ENCODE peak calls at places on chromosomes 7 and 10, in eight cellular contexts. R is K562, N is PC-3, B is HCT116, U is lung, W is Panc1, C is upper lobe of right lung, J is left lung. G is an unnamed sample. For H3K4me1 and H3K27me3, the result is how much of the 10 kb centered on the place peaks cover.

GRCh38 chr7:66221442-66221841 is 16.3 kb downstream of the TPST1 start:
- ATAC-seq in R (no peak), N (no peak), B (no peak), U (no peak), W (no peak), C (no peak), J (no peak), G (no peak)

GRCh38 chr7:86844608-86845007 is 200.9 kb downstream of the GRM3 start:
- ATAC-seq in R (no peak), N (no peak), B (no peak), U (no peak), W (no peak), C (no peak), J (no peak), G (no peak)

GRCh38 chr7:35505031-35505430 is 189.9 kb downstream of the HERPUD2 start:
- ATAC-seq in R (no peak), N (no peak), B (no peak), U (no peak), W (no peak), C (no peak), J (peak), G (no peak)

GRCh38 chr10:103731609-103732270 is 123.6 kb downstream of the SH3PXD2A start:
- ATAC-seq in R (no peak), N (peak), B (no peak), U (no peak), W (no peak), C (no peak), J (peak), G (no peak)

GRCh38 chr7:93315896-93316295 is 83.7 kb downstream of the VPS50 start:
- ATAC-seq in R (no peak), N (peak), B (no peak), U (no peak), W (no peak), C (no peak), J (no peak), G (no peak)

GRCh38 chr7:7895754-7896153 is 72.8 kb upstream of the GLCCI1 start:
- ATAC-seq in R (no peak), N (no peak), B (no peak), U (no peak), W (no peak), C (peak), J (peak), G (no peak)

GRCh38 chr7:137753067-137753466 is 93.7 kb downstream of the DGKI start:
- ATAC-seq in R (no peak), N (no peak), B (no peak), U (no peak), W (no peak), C (no peak), J (no peak), G (no peak)

GRCh38 chr10:106424076-106424475 is 740.4 kb downstream of the SORCS1 start:
- ATAC-seq in R (no peak), N (peak), B (no peak), U (no peak), W (no peak), C (no peak), J (peak), G (no peak)

GRCh38 chr7:41921453-41921912 is 218.6 kb upstream of the INHBA start:
- ATAC-seq in R (no peak), N (no peak), B (no peak), U (peak), W (no peak), C (peak), J (peak), G (peak)

GRCh38 chr7:115146148-115146547 is 224.3 kb downstream of the MDFIC start:
- ATAC-seq in R (no peak), N (peak), B (no peak), U (peak), W (no peak), C (peak), J (peak), G (no peak)

GRCh38 chr7:102806613-102807012 is 57.8 kb downstream of the FAM185A start:
- ATAC-seq in R (no peak), N (no peak), B (no peak), U (no peak), W (no peak), C (no peak), J (no peak), G (no peak)

GRCh38 chr10:101389986-101390531 is 36.1 kb downstream of the BTRC start:
- ATAC-seq in R (no peak), N (peak), B (no peak), U (no peak), W (no peak), C (no peak), J (no peak), G (no peak)

GRCh38 chr10:3290550-3290949 is 118.0 kb upstream of the PITRM1 start:
- ATAC-seq in R (no peak), N (no peak), B (no peak), U (no peak), W (no peak), C (peak), J (no peak), G (no peak)

GRCh38 chr7:104960741-104961479 is 53.1 kb upstream of the KMT2E start:
- ATAC-seq in R (no peak), N (no peak), B (no peak), U (peak), W (no peak), C (peak), J (peak), G (peak)

GRCh38 chr7:157460721-157461120 is 123.9 kb downstream of the DNAJB6 start:
- ATAC-seq in R (no peak), N (no peak), B (no peak), U (no peak), W (no peak), C (no peak), J (no peak), G (no peak)

GRCh38 chr10:128047991-128048826 is 78.0 kb downstream of the MKI67 start:
- ATAC-seq in R (no peak), N (peak), B (no peak), U (peak), W (no peak), C (peak), J (peak), G (peak)

GRCh38 chr10:70620020-70620289 is 17.4 kb upstream of the PRF1 start:
- ATAC-seq in R (no peak), N (no peak), B (no peak), U (no peak), W (no peak), C (no peak), J (no peak), G (no peak)

GRCh38 chr10:4981722-4982471 is 18.7 kb downstream of the AKR1C1 start:
- ATAC-seq in R (peak), N (peak), B (peak), U (peak), W (no peak), C (peak), J (peak), G (peak)

GRCh38 chr7:156892821-156893706 is at the start of gene LMBR1:
- ATAC-seq in R (peak), N (peak), B (peak), U (peak), W (peak), C (peak), J (peak), G (peak)

GRCh38 chr7:155206286-155207020 is 91.2 kb upstream of the INSIG1 start:
- ATAC-seq in R (peak), N (peak), B (no peak), U (peak), W (peak), C (peak), J (peak), G (peak)

GRCh38 chr7:157471259-157472125 is 134.7 kb downstream of the DNAJB6 start:
- ATAC-seq in R (no peak), N (no peak), B (no peak), U (no peak), W (no peak), C (no peak), J (no peak), G (no peak)

GRCh38 chr10:352476-353235 is 217.4 kb downstream of the ZMYND11 start:
- ATAC-seq in R (no peak), N (no peak), B (no peak), U (no peak), W (no peak), C (no peak), J (no peak), G (no peak)

GRCh38 chr7:9149499-9150082 is 716.2 kb downstream of the NXPH1 start:
- ATAC-seq in R (no peak), N (peak), B (no peak), U (no peak), W (no peak), C (no peak), J (no peak), G (no peak)

GRCh38 chr10:88158506-88159123 is 295.2 kb downstream of the PTEN start:
- ATAC-seq in R (no peak), N (no peak), B (no peak), U (no peak), W (no peak), C (no peak), J (no peak), G (no peak)
- H3K4me1 ChIP-seq in R (under half), N (under half), B (under half), U (under half), W (under half), C (under half), J (under half), G (under half)

DNA sequence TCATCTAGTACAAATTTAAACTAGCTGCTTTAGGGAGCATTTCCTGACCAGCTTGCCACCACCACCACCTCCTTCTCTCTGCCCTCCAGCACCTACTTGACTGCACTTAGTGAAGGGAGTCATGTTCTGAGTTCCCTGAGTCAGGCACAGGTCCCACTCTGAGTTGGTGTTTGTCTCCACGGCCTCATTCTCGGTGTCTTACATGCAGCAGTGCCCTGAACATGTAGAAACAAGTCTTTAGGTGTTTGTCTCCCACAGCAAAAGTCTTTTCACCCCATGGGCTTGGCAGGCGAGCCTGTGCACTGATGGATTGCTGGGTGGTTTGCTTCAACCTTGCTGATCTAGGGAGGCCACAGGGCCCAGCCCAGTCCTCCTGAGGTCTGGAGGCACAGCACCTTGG is 16.9 kb downstream of the TSPAN14 start:
- ATAC-seq in R (no peak), N (no peak), B (peak), U (no peak), W (no peak), C (no peak), J (peak), G (no peak)
- TF ChIP-seq CTCF in R (no peak), N (no peak), B (no peak), U (no peak), W (no peak), C (no peak), J (no peak), G (no peak)

GRCh38 chr10:75407296-75407715 is 5.7 kb upstream of the ZNF503 start:
- ATAC-seq in R (no peak), N (peak), B (no peak), U (no peak), W (peak), C (no peak), J (no peak), G (no peak)

GRCh38 chr10:75408512-75408881 is 6.9 kb upstream of the ZNF503 start:
- ATAC-seq in R (no peak), N (no peak), B (no peak), U (no peak), W (no peak), C (no peak), J (peak), G (no peak)

GRCh38 chr10:75406158-75407065 is 4.8 kb upstream of the ZNF503 start:
- ATAC-seq in R (no peak), N (no peak), B (no peak), U (no peak), W (no peak), C (no peak), J (no peak), G (no peak)

GRCh38 chr10:75408911-75409885 is 7.6 kb upstream of the ZNF503 start:
- ATAC-seq in R (peak), N (peak), B (peak), U (peak), W (peak), C (peak), J (peak), G (peak)

DNA sequence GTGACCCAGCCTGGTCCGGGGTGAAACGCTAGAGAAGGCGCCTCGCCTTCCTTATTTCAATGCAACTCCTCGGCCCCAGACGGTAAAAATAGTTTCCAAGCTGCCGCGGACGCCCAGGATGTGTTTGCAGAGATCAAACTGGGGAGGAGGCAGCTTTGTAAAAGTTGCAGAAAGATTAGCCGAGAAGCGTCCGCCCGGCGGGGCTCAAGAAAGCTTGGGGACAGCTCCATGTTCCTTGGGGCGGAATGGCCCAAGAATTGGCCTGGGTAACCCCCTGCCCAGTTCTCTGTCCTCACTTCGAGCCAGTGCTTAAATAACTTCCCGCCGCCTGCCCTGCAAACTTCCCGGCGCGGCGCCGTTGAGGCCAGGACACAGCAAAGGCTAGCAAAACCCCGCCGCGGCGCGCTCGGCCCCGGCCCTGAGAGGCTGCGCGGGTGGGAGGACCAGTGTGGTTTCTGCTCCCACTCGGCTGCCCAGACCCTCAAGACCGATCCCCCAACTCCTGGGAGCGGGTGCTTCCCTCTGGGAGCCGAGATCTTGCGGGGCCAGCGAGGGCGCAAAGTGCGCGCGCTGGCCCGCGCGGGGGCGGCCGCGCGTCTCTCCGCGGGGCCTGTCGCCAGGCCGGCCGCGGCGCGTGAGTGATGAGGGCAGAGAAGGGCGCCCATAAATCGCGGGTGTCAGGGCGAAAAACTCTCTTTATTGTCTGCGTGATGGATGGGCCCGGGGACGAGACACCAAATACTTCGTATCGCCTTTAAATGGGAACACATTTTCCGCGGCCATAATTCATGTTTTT is 6.3 kb upstream of the ZNF503 start:
- ATAC-seq in R (peak), N (peak), B (no peak), U (no peak), W (peak), C (no peak), J (no peak), G (peak)
- H3K27me3 ChIP-seq in R (half or more), N (half or more), B (under half), U (under half), W (under half), C (under half), J (half or more), G (under half)

GRCh38 chr10:66828957-66829356 is 96.9 kb upstream of the LRRTM3 start:
- ATAC-seq in R (no peak), N (peak), B (no peak), U (peak), W (no peak), C (peak), J (peak), G (no peak)
- H3K4me1 ChIP-seq in R (under half), N (half or more), B (under half), U (under half), W (under half), C (under half), J (under half), G (under half)